ENCODE peak calls at places on chromosomes 13 and 19, in seven cellular contexts. I is BJ, N is K562, F is cardiac fibroblast, T is astrocyte of the spinal cord, P is hepatocyte, X is fibroblast of mammary gland. O is an unnamed sample.

GRCh38 chr19:54435551-54436016 is 13.4 kb upstream of the LENG8 start:
- DNase-seq in P (no peak), T (no peak), I (no peak), N (no peak), F (no peak), X (no peak), O (no peak)

GRCh38 chr13:111557921-111558699 is 237.7 kb downstream of the TEX29 start:
- DNase-seq in N (no peak), F (no peak), I (no peak), P (no peak), X (no peak), T (no peak), O (no peak)

GRCh38 chr19:33646306-33646705 is 24.6 kb downstream of the CHST8 start:
- DNase-seq in T (no peak), F (no peak), N (no peak), I (no peak), X (no peak), P (no peak), O (no peak)

GRCh38 chr19:5719274-5719960 is 529 bp downstream of the LONP1 start:
- DNase-seq in I (no peak), T (no peak), F (peak), P (no peak), X (no peak), N (peak), O (no peak)

GRCh38 chr13:102002271-102002670 is 399.6 kb downstream of the FGF14 start:
- DNase-seq in I (no peak), N (no peak), T (peak), F (peak), X (peak), P (no peak), O (no peak)

GRCh38 chr19:17751103-17751911 is at the start of gene FCHO1:
- DNase-seq in P (no peak), F (no peak), X (no peak), N (peak), I (no peak), T (no peak), O (no peak)

GRCh38 chr13:73465629-73465974 is 406.8 kb downstream of the KLF5 start:
- DNase-seq in I (no peak), N (peak), X (peak), P (peak), F (peak), T (peak), O (peak)

GRCh38 chr13:37709318-37709717 is 110.8 kb upstream of the POSTN start:
- DNase-seq in F (no peak), T (no peak), I (no peak), N (no peak), X (no peak), P (no peak), O (no peak)

GRCh38 chr13:96248103-96248502 is 158.2 kb downstream of the HS6ST3 start:
- DNase-seq in I (no peak), F (no peak), N (no peak), X (no peak), T (no peak), P (no peak), O (no peak)

GRCh38 chr13:38766799-38767198 is 79.9 kb downstream of the FREM2 start:
- DNase-seq in F (no peak), T (no peak), X (no peak), I (no peak), P (no peak), N (no peak), O (no peak)

GRCh38 chr19:33806434-33806881 is 9.8 kb downstream of the KCTD15 start:
- DNase-seq in P (no peak), F (no peak), T (no peak), I (no peak), X (no peak), N (no peak), O (no peak)

GRCh38 chr19:42273407-42274064 is 4.5 kb downstream of the CIC start:
- DNase-seq in N (no peak), F (no peak), P (peak), X (no peak), T (no peak), I (no peak), O (no peak)

GRCh38 chr19:17757125-17757524 is 5.8 kb downstream of the FCHO1 start:
- DNase-seq in I (no peak), P (peak), F (peak), N (no peak), T (peak), X (peak), O (peak)

GRCh38 chr13:98476538-98476966 is 100.4 kb downstream of the STK24 start:
- DNase-seq in X (peak), I (peak), P (no peak), N (peak), F (peak), T (peak), O (peak)

GRCh38 chr13:40016953-40017660 is 361.6 kb downstream of the COG6 start:
- DNase-seq in F (no peak), P (no peak), I (no peak), N (no peak), T (no peak), X (no peak), O (no peak)

GRCh38 chr13:109385161-109385560 is 401.2 kb downstream of the IRS2 start:
- DNase-seq in N (no peak), X (peak), P (peak), I (peak), T (peak), F (peak), O (peak)

GRCh38 chr19:2983351-2984195 is 6.2 kb downstream of the TLE6 start:
- DNase-seq in P (peak), I (no peak), T (peak), X (peak), N (no peak), F (peak), O (peak)

GRCh38 chr13:95485045-95485517 is 67.4 kb upstream of the CLDN10 start:
- DNase-seq in F (peak), P (no peak), I (no peak), T (peak), X (peak), N (peak), O (peak)

GRCh38 chr19:19040417-19040816 is 7.0 kb downstream of the ARMC6 start:
- DNase-seq in F (peak), N (no peak), X (peak), P (peak), T (peak), I (peak), O (peak)

GRCh38 chr13:45396548-45397095 is 21.6 kb downstream of the SLC25A30 start:
- DNase-seq in F (no peak), P (no peak), I (no peak), N (no peak), T (no peak), X (no peak), O (peak)

GRCh38 chr13:79688741-79689140 is 207.8 kb downstream of the NDFIP2 start:
- DNase-seq in I (no peak), P (no peak), T (no peak), F (no peak), X (no peak), N (no peak), O (no peak)

GRCh38 chr13:29457299-29457698 is 138.2 kb downstream of the SLC7A1 start:
- DNase-seq in F (peak), T (peak), P (no peak), I (peak), X (peak), N (peak), O (peak)

GRCh38 chr19:16078311-16078758 is 2.0 kb downstream of the TPM4 start:
- DNase-seq in T (no peak), P (no peak), I (no peak), X (peak), N (peak), F (peak), O (no peak)

GRCh38 chr13:29621841-29622240 is 26.4 kb upstream of the SLC7A1 start:
- DNase-seq in T (no peak), X (no peak), F (peak), P (no peak), I (no peak), N (no peak), O (no peak)

GRCh38 chr19:49952906-49953305 is 8.1 kb downstream of the SIGLEC11 start:
- DNase-seq in F (no peak), X (no peak), I (no peak), T (no peak), N (no peak), P (no peak), O (no peak)

GRCh38 chr19:1251503-1252220 is 3.3 kb downstream of the MIDN start:
- DNase-seq in X (no peak), N (peak), P (peak), F (no peak), I (no peak), T (peak), O (no peak)

GRCh38 chr19:35037716-35038622 is 3.6 kb upstream of the HPN start:
- DNase-seq in X (no peak), N (no peak), I (no peak), P (no peak), F (peak), T (no peak), O (peak)

GRCh38 chr13:20495087-20496023 is 30.3 kb downstream of the CRYL1 start:
- DNase-seq in X (peak), I (no peak), F (peak), N (peak), T (peak), P (peak), O (peak)

GRCh38 chr13:99698816-99699099 is 197.5 kb downstream of the TM9SF2 start:
- DNase-seq in I (no peak), T (no peak), N (no peak), F (no peak), X (no peak), P (no peak), O (no peak)

GRCh38 chr19:49058592-49058991 is 1.0 kb upstream of the CGB7 start:
- DNase-seq in F (no peak), N (peak), I (no peak), T (peak), X (peak), P (no peak), O (no peak)

GRCh38 chr13:110869805-110870706 is 44.8 kb downstream of the ANKRD10 start:
- DNase-seq in I (peak), T (peak), P (peak), F (peak), N (peak), X (peak), O (peak)

GRCh38 chr13:64529874-64530485 is 2700.2 kb downstream of the PCDH9 start:
- DNase-seq in X (peak), T (peak), P (peak), I (no peak), F (peak), N (peak), O (peak)

GRCh38 chr13:48151766-48152165 is 56.9 kb upstream of the MED4 start:
- DNase-seq in I (no peak), P (no peak), N (no peak), T (no peak), F (no peak), X (no peak), O (no peak)

GRCh38 chr13:79404985-79405384 is 1.1 kb downstream of the RBM26 start:
- DNase-seq in X (peak), I (no peak), F (peak), N (peak), T (no peak), P (no peak), O (no peak)

GRCh38 chr19:584240-585001 is 5.3 kb upstream of the HCN2 start:
- DNase-seq in N (peak), F (peak), X (peak), I (no peak), P (peak), T (peak), O (peak)

GRCh38 chr13:35925669-35926068 is 205.5 kb downstream of the DCLK1 start:
- DNase-seq in T (no peak), I (no peak), N (no peak), F (peak), P (no peak), X (no peak), O (no peak)

GRCh38 chr19:17579523-17580244 is 24.2 kb downstream of the COLGALT1 start:
- DNase-seq in F (peak), T (peak), X (peak), N (peak), I (no peak), P (peak), O (peak)

GRCh38 chr19:16661480-16662034 is 618 bp downstream of the TMEM38A start:
- DNase-seq in T (no peak), X (no peak), P (peak), F (peak), I (no peak), N (peak), O (no peak)

GRCh38 chr19:46788968-46789338 is 559 bp upstream of the SLC1A5 start:
- DNase-seq in X (no peak), I (no peak), F (no peak), T (no peak), P (no peak), N (no peak), O (no peak)
- H3K4me3 ChIP-seq in X (no peak), I (no peak), F (peak), T (no peak), P (no peak), N (no peak), O (no peak)

GRCh38 chr19:4533835-4534424 is 1.1 kb downstream of the PLIN5 start:
- DNase-seq in N (no peak), F (no peak), X (no peak), I (no peak), P (no peak), T (no peak), O (no peak)

GRCh38 chr19:4537953-4538600 is 1.8 kb downstream of the LRG1 start:
- DNase-seq in P (peak), X (no peak), N (peak), I (no peak), F (no peak), T (no peak), O (no peak)

GRCh38 chr19:4533334-4533733 is 1.7 kb downstream of the PLIN5 start:
- DNase-seq in F (no peak), I (no peak), X (no peak), N (no peak), P (no peak), T (no peak), O (no peak)

GRCh38 chr19:4536798-4537197 is 1.8 kb upstream of the PLIN5 start:
- DNase-seq in X (no peak), N (no peak), I (no peak), F (no peak), T (no peak), P (no peak), O (no peak)

GRCh38 chr19:4534836-4535658 is at the start of gene PLIN5:
- DNase-seq in I (no peak), X (no peak), F (peak), N (peak), T (peak), P (peak), O (peak)
- TF ChIP-seq CTCF in I (no peak), X (no peak), F (no peak), N (no peak), T (no peak), P (no peak), O (no peak)

GRCh38 chr13:84910423-84910822 is 888.8 kb downstream of the SLITRK6 start:
- DNase-seq in I (no peak), P (no peak), T (no peak), F (no peak), X (no peak), N (no peak), O (no peak)
- H3K4me3 ChIP-seq in I (no peak), P (no peak), T (no peak), F (no peak), X (no peak), N (no peak), O (no peak)

DNA sequence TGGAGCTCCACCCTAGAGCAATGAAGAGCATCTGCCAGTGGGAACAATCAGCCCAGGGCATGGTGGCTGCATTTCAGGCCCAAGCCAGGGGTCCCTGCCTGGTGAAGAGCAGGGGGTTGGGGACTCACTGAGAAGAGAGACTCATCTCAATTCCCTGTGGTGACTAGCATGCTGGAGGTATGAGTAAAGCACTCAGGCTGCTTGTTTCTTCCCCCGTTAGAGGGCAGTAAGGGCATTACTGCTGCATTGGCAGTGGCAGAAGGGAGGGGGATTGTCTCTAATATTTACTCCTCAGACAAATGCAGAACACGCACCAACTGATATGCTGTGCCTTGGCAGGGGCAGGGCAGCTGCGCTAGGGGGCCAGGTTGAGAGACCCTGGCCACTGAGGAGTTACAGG is 329.1 kb downstream of the SLITRK5 start:
- DNase-seq in N (no peak), F (no peak), T (no peak), P (no peak), X (peak), I (no peak), O (no peak)
- TF ChIP-seq CTCF in N (no peak), F (no peak), T (no peak), P (no peak), X (peak), I (no peak), O (no peak)

GRCh38 chr19:39403331-39404312 is 3.0 kb upstream of the ZFP36 start:
- DNase-seq in F (peak), N (peak), T (peak), P (peak), I (peak), X (peak), O (peak)

GRCh38 chr19:39399684-39400465 is 6.8 kb upstream of the ZFP36 start:
- DNase-seq in P (no peak), I (no peak), N (no peak), F (no peak), X (no peak), T (no peak), O (no peak)

GRCh38 chr19:39400997-39401548 is 5.6 kb upstream of the ZFP36 start:
- DNase-seq in T (no peak), N (peak), X (no peak), P (peak), F (no peak), I (no peak), O (no peak)

GRCh38 chr19:39402417-39403297 is 4.0 kb upstream of the ZFP36 start:
- DNase-seq in P (peak), N (peak), X (peak), F (peak), I (peak), T (peak), O (peak)

DNA sequence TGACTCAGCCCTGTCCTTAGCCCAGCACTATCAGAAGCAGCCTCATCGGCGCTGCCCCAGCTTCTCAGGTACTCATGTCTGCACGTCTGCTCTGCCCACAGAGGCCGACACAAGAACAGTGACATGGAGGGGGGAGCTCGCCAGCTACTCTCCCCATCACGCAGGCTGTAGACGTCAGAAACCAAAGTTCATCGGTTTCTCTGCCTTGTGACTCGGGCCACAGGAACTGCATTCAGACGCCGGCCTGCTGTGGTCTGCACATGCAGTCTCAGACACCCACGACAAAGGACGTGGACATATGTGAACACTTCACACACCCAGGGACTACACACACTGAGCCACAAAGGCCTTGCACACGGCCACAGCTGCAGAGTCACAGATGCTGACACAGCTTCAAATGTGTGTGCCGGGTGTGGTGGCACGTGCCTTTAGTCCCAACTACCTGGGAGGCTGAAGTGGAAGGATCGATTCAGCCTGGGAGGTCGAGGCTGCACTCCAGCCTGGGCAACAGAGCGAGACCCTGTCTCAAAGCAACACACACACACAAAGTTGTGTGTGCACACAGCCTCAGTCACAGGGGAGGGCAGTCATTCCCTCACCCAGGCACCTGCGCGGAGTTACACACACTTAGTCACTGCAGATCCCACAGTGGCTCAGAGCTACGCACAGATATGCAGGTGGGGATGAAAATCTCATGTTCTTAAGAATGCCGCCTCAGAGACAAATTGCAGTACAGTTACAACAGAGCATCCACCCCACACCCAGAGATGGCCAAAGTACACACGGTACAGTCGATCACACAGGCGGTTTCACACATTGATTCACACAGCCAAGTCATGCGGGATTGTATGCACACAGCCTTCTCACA is 4.9 kb upstream of the ZFP36 start:
- DNase-seq in T (peak), P (peak), I (no peak), F (peak), X (peak), N (peak), O (peak)
- H3K4me3 ChIP-seq in T (peak), P (no peak), I (no peak), F (no peak), X (no peak), N (no peak), O (no peak)

GRCh38 chr19:58021541-58022282 is 12.1 kb upstream of the ZSCAN1 start:
- DNase-seq in F (peak), I (no peak), P (peak), T (peak), N (peak), X (peak), O (peak)
- TF ChIP-seq CTCF in F (peak), I (peak), P (peak), T (peak), N (peak), X (peak), O (peak)

O was measured in fibroblast of pulmonary artery.